ENCODE peak calls at places on chromosomes 16 and 17, in six cellular contexts. One of them, this sample, is unnamed.

GRCh38 chr17:17781591-17782424 is 55.0 kb downstream of the SREBF1 start:
- DNase-seq in HFF-Myc: no peak
- DNase-seq in upper lobe of right lung: peak
- DNase-seq in A549: peak
- DNase-seq in fibroblast of lung: peak
- DNase-seq in cardiac fibroblast: peak
- DNase-seq in this sample: peak

GRCh38 chr17:70110443-70110880 is 35.4 kb downstream of the KCNJ16 start:
- DNase-seq in fibroblast of lung: peak
- DNase-seq in A549: no peak
- DNase-seq in HFF-Myc: no peak
- DNase-seq in cardiac fibroblast: peak
- DNase-seq in upper lobe of right lung: no peak
- DNase-seq in this sample: peak

GRCh38 chr17:81582341-81582740 is 30.2 kb upstream of the FAAP100 start:
- DNase-seq in A549: no peak
- DNase-seq in fibroblast of lung: no peak
- DNase-seq in upper lobe of right lung: no peak
- DNase-seq in cardiac fibroblast: no peak
- DNase-seq in HFF-Myc: no peak
- DNase-seq in this sample: peak

GRCh38 chr17:33952425-33952824 is 302.7 kb upstream of the CCL2 start:
- DNase-seq in HFF-Myc: no peak
- DNase-seq in cardiac fibroblast: no peak
- DNase-seq in A549: no peak
- DNase-seq in fibroblast of lung: no peak
- DNase-seq in upper lobe of right lung: no peak
- DNase-seq in this sample: no peak

GRCh38 chr16:85610446-85611204 is 2.5 kb upstream of the GSE1 start:
- DNase-seq in HFF-Myc: peak
- DNase-seq in A549: peak
- DNase-seq in cardiac fibroblast: peak
- DNase-seq in upper lobe of right lung: peak
- DNase-seq in fibroblast of lung: peak
- DNase-seq in this sample: peak

GRCh38 chr16:29987371-29988085 is 7.9 kb downstream of the HIRIP3 start:
- DNase-seq in A549: no peak
- DNase-seq in cardiac fibroblast: no peak
- DNase-seq in fibroblast of lung: no peak
- DNase-seq in HFF-Myc: no peak
- DNase-seq in upper lobe of right lung: peak
- DNase-seq in this sample: no peak

GRCh38 chr17:27247071-27247957 is 46.6 kb upstream of the WSB1 start:
- DNase-seq in upper lobe of right lung: peak
- DNase-seq in HFF-Myc: no peak
- DNase-seq in fibroblast of lung: peak
- DNase-seq in A549: peak
- DNase-seq in cardiac fibroblast: peak
- DNase-seq in this sample: peak

GRCh38 chr17:64223931-64224657 is 39.0 kb downstream of the TEX2 start:
- DNase-seq in cardiac fibroblast: no peak
- DNase-seq in HFF-Myc: no peak
- DNase-seq in A549: no peak
- DNase-seq in upper lobe of right lung: no peak
- DNase-seq in fibroblast of lung: no peak
- DNase-seq in this sample: no peak

GRCh38 chr17:31494259-31495048 is 103.0 kb downstream of the RAB11FIP4 start:
- DNase-seq in A549: no peak
- DNase-seq in HFF-Myc: no peak
- DNase-seq in fibroblast of lung: no peak
- DNase-seq in upper lobe of right lung: no peak
- DNase-seq in cardiac fibroblast: no peak
- DNase-seq in this sample: no peak

GRCh38 chr17:73493212-73493814 is 150.9 kb downstream of the SDK2 start:
- DNase-seq in HFF-Myc: no peak
- DNase-seq in A549: no peak
- DNase-seq in cardiac fibroblast: no peak
- DNase-seq in fibroblast of lung: no peak
- DNase-seq in upper lobe of right lung: no peak
- DNase-seq in this sample: no peak

GRCh38 chr17:65130829-65131228 is 6.3 kb upstream of the RGS9 start:
- DNase-seq in cardiac fibroblast: no peak
- DNase-seq in fibroblast of lung: no peak
- DNase-seq in A549: no peak
- DNase-seq in HFF-Myc: no peak
- DNase-seq in upper lobe of right lung: no peak
- DNase-seq in this sample: no peak

GRCh38 chr17:43324205-43324893 is 74.4 kb upstream of the ARL4D start:
- DNase-seq in fibroblast of lung: no peak
- DNase-seq in upper lobe of right lung: no peak
- DNase-seq in A549: peak
- DNase-seq in cardiac fibroblast: no peak
- DNase-seq in HFF-Myc: no peak
- DNase-seq in this sample: no peak

GRCh38 chr17:82804442-82805191 is 35.2 kb downstream of the ZNF750 start:
- DNase-seq in fibroblast of lung: peak
- DNase-seq in upper lobe of right lung: no peak
- DNase-seq in A549: no peak
- DNase-seq in cardiac fibroblast: peak
- DNase-seq in HFF-Myc: no peak
- DNase-seq in this sample: peak

GRCh38 chr17:58358408-58359172 is 6.6 kb upstream of the SUPT4H1 start:
- DNase-seq in A549: no peak
- DNase-seq in upper lobe of right lung: no peak
- DNase-seq in cardiac fibroblast: no peak
- DNase-seq in HFF-Myc: no peak
- DNase-seq in fibroblast of lung: no peak
- DNase-seq in this sample: no peak

GRCh38 chr17:33267279-33267790 is 25.8 kb downstream of the ASIC2 start:
- DNase-seq in upper lobe of right lung: no peak
- DNase-seq in cardiac fibroblast: peak
- DNase-seq in fibroblast of lung: peak
- DNase-seq in A549: peak
- DNase-seq in HFF-Myc: no peak
- DNase-seq in this sample: peak

GRCh38 chr16:57804111-57804837 is 2.0 kb upstream of the KIFC3 start:
- DNase-seq in A549: no peak
- DNase-seq in cardiac fibroblast: no peak
- DNase-seq in HFF-Myc: no peak
- DNase-seq in upper lobe of right lung: no peak
- DNase-seq in fibroblast of lung: no peak
- DNase-seq in this sample: peak

GRCh38 chr16:72099377-72099818 is 5.8 kb downstream of the DHX38 start:
- DNase-seq in cardiac fibroblast: peak
- DNase-seq in fibroblast of lung: peak
- DNase-seq in upper lobe of right lung: no peak
- DNase-seq in A549: peak
- DNase-seq in HFF-Myc: peak
- DNase-seq in this sample: peak

GRCh38 chr16:79811541-79811940 is 211.0 kb upstream of the MAF start:
- DNase-seq in HFF-Myc: no peak
- DNase-seq in upper lobe of right lung: no peak
- DNase-seq in cardiac fibroblast: no peak
- DNase-seq in A549: no peak
- DNase-seq in fibroblast of lung: peak
- DNase-seq in this sample: no peak

GRCh38 chr16:49601541-49601940 is 227.9 kb downstream of the C16orf78 start:
- DNase-seq in upper lobe of right lung: no peak
- DNase-seq in cardiac fibroblast: no peak
- DNase-seq in fibroblast of lung: no peak
- DNase-seq in A549: no peak
- DNase-seq in HFF-Myc: no peak
- DNase-seq in this sample: no peak

GRCh38 chr17:31997005-31997404 is 10.2 kb upstream of the LRRC37B start:
- DNase-seq in fibroblast of lung: no peak
- DNase-seq in A549: no peak
- DNase-seq in cardiac fibroblast: no peak
- DNase-seq in HFF-Myc: no peak
- DNase-seq in upper lobe of right lung: no peak
- DNase-seq in this sample: no peak

GRCh38 chr17:32772453-32773025 is 104.4 kb downstream of the MYO1D start:
- DNase-seq in HFF-Myc: no peak
- DNase-seq in A549: no peak
- DNase-seq in cardiac fibroblast: no peak
- DNase-seq in upper lobe of right lung: no peak
- DNase-seq in fibroblast of lung: no peak
- DNase-seq in this sample: no peak

GRCh38 chr17:77465358-77466041 is 324.7 kb downstream of the SEC14L1 start:
- DNase-seq in upper lobe of right lung: peak
- DNase-seq in fibroblast of lung: peak
- DNase-seq in A549: no peak
- DNase-seq in HFF-Myc: no peak
- DNase-seq in cardiac fibroblast: peak
- DNase-seq in this sample: peak

GRCh38 chr17:79019631-79020584 is 4.1 kb upstream of the C1QTNF1 start:
- DNase-seq in fibroblast of lung: peak
- DNase-seq in A549: peak
- DNase-seq in upper lobe of right lung: peak
- DNase-seq in cardiac fibroblast: peak
- DNase-seq in HFF-Myc: no peak
- DNase-seq in this sample: peak

GRCh38 chr16:59212492-59213024 is 478.4 kb upstream of the GOT2 start:
- DNase-seq in A549: no peak
- DNase-seq in cardiac fibroblast: no peak
- DNase-seq in fibroblast of lung: no peak
- DNase-seq in HFF-Myc: no peak
- DNase-seq in upper lobe of right lung: no peak
- DNase-seq in this sample: no peak

GRCh38 chr16:24499193-24499814 is 40.1 kb upstream of the RBBP6 start:
- DNase-seq in A549: peak
- DNase-seq in HFF-Myc: no peak
- DNase-seq in upper lobe of right lung: peak
- DNase-seq in fibroblast of lung: peak
- DNase-seq in cardiac fibroblast: peak
- DNase-seq in this sample: peak

DNA sequence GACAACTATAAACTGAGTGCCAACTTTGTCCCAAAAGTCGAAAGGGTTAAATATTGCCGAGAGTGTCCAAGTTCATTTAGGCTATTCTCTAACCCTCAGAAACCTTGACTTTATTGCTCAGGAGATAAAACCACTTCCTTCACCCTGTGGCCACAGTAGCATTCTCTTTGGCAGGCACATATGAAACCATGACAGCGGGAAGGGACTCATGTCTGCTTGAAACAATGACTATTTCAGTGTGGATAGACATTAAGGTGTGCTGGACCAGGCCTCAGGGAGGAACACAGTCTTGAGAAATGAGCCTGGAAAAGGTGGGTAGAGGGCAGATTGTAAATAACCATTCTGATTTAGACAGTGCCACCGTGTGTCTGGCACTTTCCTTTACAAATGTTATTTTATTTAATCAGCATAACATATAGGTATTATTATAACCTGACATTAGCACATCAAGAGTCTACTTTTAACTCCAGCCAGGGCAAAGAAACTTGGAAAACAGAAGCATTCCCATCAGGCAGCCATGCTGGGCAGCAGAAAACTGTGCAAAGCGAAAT is 212.6 kb upstream of the ELAC2 start:
- DNase-seq in HFF-Myc: no peak
- DNase-seq in cardiac fibroblast: no peak
- DNase-seq in upper lobe of right lung: no peak
- DNase-seq in A549: no peak
- DNase-seq in fibroblast of lung: no peak
- DNase-seq in this sample: peak
- TF ChIP-seq CTCF in HFF-Myc: no peak
- TF ChIP-seq CTCF in cardiac fibroblast: no peak
- TF ChIP-seq CTCF in upper lobe of right lung: no peak
- TF ChIP-seq CTCF in A549: no peak
- TF ChIP-seq CTCF in fibroblast of lung: no peak
- TF ChIP-seq CTCF in this sample: no peak

DNA sequence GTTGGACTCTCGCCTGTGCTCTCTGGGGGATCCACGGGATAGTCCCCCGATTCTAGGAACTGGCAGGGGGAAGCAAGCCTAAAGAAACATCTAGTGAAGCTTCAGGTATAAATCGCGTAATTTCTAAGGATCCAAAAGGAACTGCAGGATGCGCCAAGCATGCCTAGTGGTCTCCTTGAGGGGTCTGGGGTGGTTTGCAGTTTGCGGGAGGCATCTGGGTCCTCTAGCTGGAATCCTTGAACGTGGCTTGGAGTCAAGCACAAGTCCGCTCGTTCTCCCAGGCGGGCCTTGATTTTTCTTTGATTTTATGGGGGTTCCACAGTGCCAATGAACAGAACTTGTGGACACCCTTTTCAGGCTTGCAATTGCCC is 1000.5 kb downstream of the KCNJ18 start:
- DNase-seq in upper lobe of right lung: no peak
- DNase-seq in A549: no peak
- DNase-seq in HFF-Myc: no peak
- DNase-seq in cardiac fibroblast: no peak
- DNase-seq in fibroblast of lung: no peak
- DNase-seq in this sample: no peak
- TF ChIP-seq CTCF in upper lobe of right lung: no peak
- TF ChIP-seq CTCF in A549: no peak
- TF ChIP-seq CTCF in HFF-Myc: no peak
- TF ChIP-seq CTCF in cardiac fibroblast: no peak
- TF ChIP-seq CTCF in fibroblast of lung: no peak
- TF ChIP-seq CTCF in this sample: no peak

DNA sequence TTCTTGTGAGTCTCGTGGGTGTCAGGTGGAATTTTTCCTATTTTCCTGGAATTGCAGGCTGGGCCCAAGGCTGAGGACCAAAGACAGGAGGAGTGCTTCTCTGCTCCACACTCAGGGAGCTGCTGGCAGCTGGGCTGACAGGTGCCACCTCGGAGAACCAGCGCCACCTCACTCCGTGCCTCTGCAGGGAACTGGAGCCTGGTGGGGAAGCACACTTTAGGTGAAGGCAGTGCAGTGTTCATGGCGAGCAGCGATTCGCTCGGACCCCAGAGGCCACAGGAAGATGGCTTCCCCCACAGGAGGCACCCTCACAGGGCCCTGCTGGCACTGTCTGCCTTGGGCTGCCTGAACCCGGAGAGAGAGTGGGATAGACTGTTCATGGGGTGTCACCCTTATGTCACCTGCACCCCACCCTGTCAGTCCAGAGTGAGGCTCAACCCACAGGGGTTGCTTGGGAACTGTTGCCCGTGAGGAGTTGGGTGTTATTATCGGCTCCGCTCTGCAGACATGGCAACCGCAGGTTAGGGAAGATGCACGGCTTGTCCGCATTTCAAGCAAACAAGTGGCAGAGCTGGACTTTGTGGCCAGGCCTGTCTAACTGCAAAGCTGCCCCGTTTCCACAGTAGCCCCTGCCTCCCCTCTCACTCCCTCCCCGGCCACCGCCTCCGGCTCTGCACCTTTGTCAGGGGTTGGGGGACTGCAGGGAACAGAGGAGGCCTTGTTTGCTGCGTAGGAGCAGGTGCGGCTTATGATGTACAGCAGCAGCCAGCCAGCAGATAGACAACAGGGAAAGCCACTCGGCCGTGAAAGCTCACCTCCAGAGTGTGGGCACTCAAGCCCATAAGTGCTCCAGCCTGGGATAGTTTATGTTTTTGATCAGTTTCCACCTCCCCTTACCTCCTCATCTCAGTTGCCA is 15.5 kb downstream of the TBC1D24 start:
- DNase-seq in HFF-Myc: no peak
- DNase-seq in A549: no peak
- DNase-seq in upper lobe of right lung: no peak
- DNase-seq in cardiac fibroblast: no peak
- DNase-seq in fibroblast of lung: no peak
- DNase-seq in this sample: no peak
- TF ChIP-seq CTCF in HFF-Myc: no peak
- TF ChIP-seq CTCF in A549: no peak
- TF ChIP-seq CTCF in upper lobe of right lung: no peak
- TF ChIP-seq CTCF in cardiac fibroblast: no peak
- TF ChIP-seq CTCF in fibroblast of lung: no peak
- TF ChIP-seq CTCF in this sample: no peak

GRCh38 chr16:56108724-56109123 is 82.6 kb upstream of the GNAO1 start:
- DNase-seq in cardiac fibroblast: no peak
- DNase-seq in upper lobe of right lung: no peak
- DNase-seq in fibroblast of lung: no peak
- DNase-seq in HFF-Myc: no peak
- DNase-seq in A549: no peak
- DNase-seq in this sample: no peak
- TF ChIP-seq CTCF in cardiac fibroblast: no peak
- TF ChIP-seq CTCF in upper lobe of right lung: no peak
- TF ChIP-seq CTCF in fibroblast of lung: no peak
- TF ChIP-seq CTCF in HFF-Myc: no peak
- TF ChIP-seq CTCF in A549: no peak
- TF ChIP-seq CTCF in this sample: no peak

This sample was measured in fibroblast of the aortic adventitia.